ENCODE peak calls at places on chromosomes 1 and 21, in four cellular contexts. One of them, this sample, is unnamed.

GRCh38 chr1:197774691-197775281 is 494 bp downstream of the DENND1B start:
- DNase-seq in transverse colon: peak
- DNase-seq in aorta: peak
- DNase-seq in ELF-1: peak
- DNase-seq in this sample: peak

GRCh38 chr1:226826479-226827245 is 43.8 kb upstream of the PSEN2 start:
- DNase-seq in transverse colon: no peak
- DNase-seq in aorta: no peak
- DNase-seq in ELF-1: no peak
- DNase-seq in this sample: no peak

GRCh38 chr1:223713546-223714420 is 1.4 kb downstream of the CAPN2 start:
- DNase-seq in transverse colon: peak
- DNase-seq in aorta: no peak
- DNase-seq in ELF-1: no peak
- DNase-seq in this sample: no peak

GRCh38 chr1:24894002-24894401 is 36.1 kb downstream of the RUNX3 start:
- DNase-seq in transverse colon: no peak
- DNase-seq in aorta: peak
- DNase-seq in ELF-1: no peak
- DNase-seq in this sample: no peak

GRCh38 chr1:205256956-205257615 is 29.3 kb downstream of the TMCC2 start:
- DNase-seq in transverse colon: no peak
- DNase-seq in aorta: no peak
- DNase-seq in ELF-1: no peak
- DNase-seq in this sample: no peak

GRCh38 chr1:215393476-215393875 is 173.6 kb upstream of the KCTD3 start:
- DNase-seq in transverse colon: no peak
- DNase-seq in aorta: no peak
- DNase-seq in ELF-1: no peak
- DNase-seq in this sample: no peak

GRCh38 chr1:186304982-186305949 is 69.8 kb downstream of the TPR start:
- DNase-seq in transverse colon: no peak
- DNase-seq in aorta: no peak
- DNase-seq in ELF-1: peak
- DNase-seq in this sample: no peak

GRCh38 chr1:225880210-225880584 is 2.0 kb downstream of the TMEM63A start:
- DNase-seq in transverse colon: peak
- DNase-seq in aorta: peak
- DNase-seq in ELF-1: no peak
- DNase-seq in this sample: no peak

GRCh38 chr1:29785137-29785527 is 548.8 kb downstream of the PTPRU start:
- DNase-seq in transverse colon: no peak
- DNase-seq in aorta: no peak
- DNase-seq in ELF-1: no peak
- DNase-seq in this sample: no peak

GRCh38 chr1:205458777-205459566 is 3.1 kb upstream of the BLACAT1 start:
- DNase-seq in transverse colon: no peak
- DNase-seq in aorta: no peak
- DNase-seq in ELF-1: peak
- DNase-seq in this sample: no peak

GRCh38 chr1:221031015-221031889 is 152.0 kb downstream of the HLX start:
- DNase-seq in transverse colon: no peak
- DNase-seq in aorta: no peak
- DNase-seq in ELF-1: no peak
- DNase-seq in this sample: no peak

GRCh38 chr1:113058861-113059441 is 14.0 kb upstream of the LRIG2 start:
- DNase-seq in transverse colon: no peak
- DNase-seq in aorta: no peak
- DNase-seq in ELF-1: no peak
- DNase-seq in this sample: no peak

GRCh38 chr1:207009182-207009850 is 23.2 kb downstream of the C1orf116 start:
- DNase-seq in transverse colon: no peak
- DNase-seq in aorta: no peak
- DNase-seq in ELF-1: no peak
- DNase-seq in this sample: no peak

GRCh38 chr1:30642391-30643120 is 80.8 kb downstream of the MATN1 start:
- DNase-seq in transverse colon: no peak
- DNase-seq in aorta: peak
- DNase-seq in ELF-1: no peak
- DNase-seq in this sample: no peak

GRCh38 chr21:37862536-37862935 is 53.7 kb downstream of the KCNJ6 start:
- DNase-seq in transverse colon: no peak
- DNase-seq in aorta: no peak
- DNase-seq in ELF-1: peak
- DNase-seq in this sample: no peak

GRCh38 chr1:205204552-205204951 is 7.0 kb downstream of the DSTYK start:
- DNase-seq in transverse colon: no peak
- DNase-seq in aorta: no peak
- DNase-seq in ELF-1: no peak
- DNase-seq in this sample: no peak

GRCh38 chr1:20185834-20186782 is at the start of the genes PLA2G2C and UBXN10:
- DNase-seq in transverse colon: peak
- DNase-seq in aorta: peak
- DNase-seq in ELF-1: peak
- DNase-seq in this sample: peak

GRCh38 chr1:80375662-80376061 is 1369.1 kb upstream of the ADGRL4 start:
- DNase-seq in transverse colon: no peak
- DNase-seq in aorta: no peak
- DNase-seq in ELF-1: no peak
- DNase-seq in this sample: no peak

GRCh38 chr1:24142546-24143431 is at the start of gene IL22RA1:
- DNase-seq in transverse colon: peak
- DNase-seq in aorta: peak
- DNase-seq in ELF-1: no peak
- DNase-seq in this sample: peak

GRCh38 chr1:109425902-109426277 is 358 bp downstream of the PSMA5 start:
- DNase-seq in transverse colon: peak
- DNase-seq in aorta: no peak
- DNase-seq in ELF-1: no peak
- DNase-seq in this sample: peak

GRCh38 chr1:85629532-85629920 is 49.0 kb downstream of the CCN1 start:
- DNase-seq in transverse colon: no peak
- DNase-seq in aorta: no peak
- DNase-seq in ELF-1: no peak
- DNase-seq in this sample: no peak

This sample was measured in left cardiac atrium.